ENCODE peak calls at places on chromosomes 1 and 21, in five cellular contexts. J is ovary, D is heart right ventricle, S is fibroblast of lung, K is thoracic aorta. B is an unnamed sample. For H3K4me1, the result is how much of the 10 kb centered on the place peaks cover.

GRCh38 chr1:178301141-178301540 is 195.6 kb downstream of the CLEC20A start:
- DNase-seq in J (no peak), D (no peak), S (no peak), K (no peak), B (no peak)

GRCh38 chr1:34379911-34380310 is 203.2 kb downstream of the C1orf94 start:
- DNase-seq in J (no peak), D (no peak), S (no peak), K (no peak), B (no peak)

GRCh38 chr1:38805036-38805435 is 54.5 kb downstream of the RRAGC start:
- DNase-seq in J (no peak), D (no peak), S (no peak), K (no peak), B (no peak)

GRCh38 chr1:182752077-182752826 is 37.3 kb upstream of the NPL start:
- DNase-seq in J (no peak), D (peak), S (peak), K (no peak), B (no peak)

GRCh38 chr1:67597336-67597735 is 87.7 kb upstream of the GADD45A start:
- DNase-seq in J (no peak), D (no peak), S (no peak), K (no peak), B (no peak)

GRCh38 chr21:44933199-44933937 is 6.5 kb upstream of the SLX9 start:
- DNase-seq in J (no peak), D (no peak), S (no peak), K (no peak), B (no peak)

GRCh38 chr1:213122514-213122929 is 71.5 kb downstream of the RPS6KC1 start:
- DNase-seq in J (no peak), D (no peak), S (peak), K (no peak), B (no peak)

GRCh38 chr1:212867192-212867591 is 9.1 kb downstream of the FLVCR1 start:
- DNase-seq in J (no peak), D (no peak), S (no peak), K (no peak), B (no peak)

GRCh38 chr1:19585507-19585906 is 58.6 kb upstream of the NBL1 start:
- DNase-seq in J (no peak), D (no peak), S (no peak), K (no peak), B (no peak)

GRCh38 chr1:234212764-234213406 is 160.4 kb upstream of the COA6 start:
- DNase-seq in J (no peak), D (no peak), S (peak), K (no peak), B (no peak)

GRCh38 chr1:179251675-179252074 is 22.2 kb upstream of the ABL2 start:
- DNase-seq in J (no peak), D (no peak), S (peak), K (no peak), B (no peak)

GRCh38 chr1:204826970-204827369 is 43.7 kb upstream of the NFASC start:
- DNase-seq in J (no peak), D (no peak), S (no peak), K (no peak), B (no peak)

GRCh38 chr1:55988963-55989452 is 590.4 kb downstream of the PLPP3 start:
- DNase-seq in J (no peak), D (no peak), S (peak), K (no peak), B (no peak)

GRCh38 chr1:110207831-110208230 is 2.3 kb upstream of the KCNC4 start:
- DNase-seq in J (peak), D (peak), S (peak), K (no peak), B (peak)

GRCh38 chr1:109397451-109398342 is at the start of gene SORT1:
- DNase-seq in J (peak), D (peak), S (peak), K (peak), B (peak)

GRCh38 chr21:26124421-26124833 is 46.1 kb downstream of the APP start:
- DNase-seq in J (no peak), D (no peak), S (peak), K (no peak), B (no peak)

GRCh38 chr1:45206808-45207624 is 611 bp upstream of the ZSWIM5 start:
- DNase-seq in J (no peak), D (no peak), S (no peak), K (no peak), B (peak)

GRCh38 chr1:228000836-228001563 is 5.8 kb upstream of the WNT3A start:
- DNase-seq in J (no peak), D (no peak), S (no peak), K (no peak), B (no peak)

GRCh38 chr1:69589799-69590198 is 22.1 kb downstream of the LRRC7 start:
- DNase-seq in J (no peak), D (no peak), S (no peak), K (no peak), B (no peak)

GRCh38 chr1:20590313-20590777 is 1.4 kb downstream of the CDA start:
- DNase-seq in J (no peak), D (no peak), S (peak), K (no peak), B (no peak)

GRCh38 chr1:198171667-198172294 is 15.0 kb downstream of the NEK7 start:
- DNase-seq in J (no peak), D (no peak), S (no peak), K (no peak), B (no peak)

GRCh38 chr1:12336436-12336835 is 106.6 kb downstream of the VPS13D start:
- DNase-seq in J (no peak), D (no peak), S (peak), K (no peak), B (no peak)

GRCh38 chr1:12338793-12339192 is 109.0 kb downstream of the VPS13D start:
- DNase-seq in J (no peak), D (no peak), S (no peak), K (no peak), B (no peak)

GRCh38 chr1:12339861-12340557 is 110.2 kb downstream of the VPS13D start:
- DNase-seq in J (no peak), D (no peak), S (no peak), K (no peak), B (no peak)

GRCh38 chr1:12339410-12339809 is 109.6 kb downstream of the VPS13D start:
- DNase-seq in J (no peak), D (peak), S (peak), K (no peak), B (no peak)

DNA sequence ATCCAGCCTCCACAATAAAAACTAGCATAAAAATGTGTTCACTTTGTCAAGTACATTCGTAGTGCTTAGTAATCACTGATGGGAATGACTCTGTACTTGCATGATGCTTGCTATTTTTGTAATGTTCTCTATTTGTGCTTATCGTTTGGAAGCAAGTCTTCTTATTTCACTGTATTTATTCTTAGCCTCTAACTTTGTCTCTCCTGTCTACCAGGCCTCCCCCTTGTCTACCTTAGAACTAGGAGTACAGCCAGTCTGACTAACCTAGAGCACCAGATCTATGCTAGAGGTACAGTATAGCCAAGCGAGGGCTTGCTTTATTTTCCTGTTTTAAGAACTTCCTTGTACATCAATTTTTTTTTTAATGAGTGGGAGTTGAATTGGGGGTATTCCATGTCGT is 108.2 kb downstream of the VPS13D start:
- DNase-seq in J (no peak), D (no peak), S (no peak), K (no peak), B (no peak)
- H3K4me1 ChIP-seq in J (under half), D (half or more), S (under half), K (under half), B (under half)

DNA sequence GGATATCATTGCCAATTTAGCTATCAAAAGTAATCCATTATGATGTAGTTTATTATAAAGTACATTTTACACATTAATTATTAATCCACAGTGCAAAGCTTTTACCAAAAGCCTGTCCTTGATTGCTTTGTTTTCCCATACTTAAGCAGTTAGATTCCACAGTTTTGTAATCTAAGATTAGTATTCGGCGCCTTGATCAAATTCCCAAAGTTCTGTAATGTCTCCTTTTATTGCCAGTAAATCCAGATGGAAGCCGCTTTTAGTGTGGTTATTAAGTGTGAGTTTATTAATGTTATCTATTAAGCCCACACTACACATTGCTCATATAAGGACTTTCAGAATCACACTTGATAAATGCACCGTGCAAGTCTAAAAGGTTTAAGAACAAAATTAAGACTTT is 199.2 kb upstream of the PKN2 start:
- DNase-seq in J (no peak), D (no peak), S (no peak), K (no peak), B (no peak)
- H3K4me1 ChIP-seq in J (under half), D (under half), S (under half), K (under half), B (under half)

GRCh38 chr1:160565568-160565967 is 13.7 kb downstream of the CD84 start:
- DNase-seq in J (no peak), D (no peak), S (no peak), K (no peak), B (no peak)
- H3K4me1 ChIP-seq in J (under half), D (under half), S (under half), K (under half), B (under half)

GRCh38 chr1:2267862-2268261 is 39.7 kb downstream of the SKI start:
- DNase-seq in J (no peak), D (no peak), S (no peak), K (no peak), B (no peak)
- H3K4me1 ChIP-seq in J (under half), D (half or more), S (under half), K (half or more), B (half or more)

GRCh38 chr1:223712856-223713494 is 636 bp downstream of the CAPN2 start:
- DNase-seq in J (no peak), D (peak), S (no peak), K (no peak), B (peak)

GRCh38 chr1:223711173-223711572 is 1.2 kb upstream of the CAPN2 start:
- DNase-seq in J (no peak), D (no peak), S (peak), K (no peak), B (no peak)

GRCh38 chr1:223712184-223712855 is at the start of gene CAPN2:
- DNase-seq in J (peak), D (peak), S (peak), K (no peak), B (peak)

GRCh38 chr1:223710179-223711133 is 1.9 kb upstream of the CAPN2 start:
- DNase-seq in J (no peak), D (no peak), S (no peak), K (no peak), B (no peak)

GRCh38 chr1:223711838-223712183 is 528 bp upstream of the CAPN2 start:
- DNase-seq in J (no peak), D (no peak), S (no peak), K (no peak), B (no peak)
- H3K4me1 ChIP-seq in J (under half), D (half or more), S (under half), K (half or more), B (under half)

DNA sequence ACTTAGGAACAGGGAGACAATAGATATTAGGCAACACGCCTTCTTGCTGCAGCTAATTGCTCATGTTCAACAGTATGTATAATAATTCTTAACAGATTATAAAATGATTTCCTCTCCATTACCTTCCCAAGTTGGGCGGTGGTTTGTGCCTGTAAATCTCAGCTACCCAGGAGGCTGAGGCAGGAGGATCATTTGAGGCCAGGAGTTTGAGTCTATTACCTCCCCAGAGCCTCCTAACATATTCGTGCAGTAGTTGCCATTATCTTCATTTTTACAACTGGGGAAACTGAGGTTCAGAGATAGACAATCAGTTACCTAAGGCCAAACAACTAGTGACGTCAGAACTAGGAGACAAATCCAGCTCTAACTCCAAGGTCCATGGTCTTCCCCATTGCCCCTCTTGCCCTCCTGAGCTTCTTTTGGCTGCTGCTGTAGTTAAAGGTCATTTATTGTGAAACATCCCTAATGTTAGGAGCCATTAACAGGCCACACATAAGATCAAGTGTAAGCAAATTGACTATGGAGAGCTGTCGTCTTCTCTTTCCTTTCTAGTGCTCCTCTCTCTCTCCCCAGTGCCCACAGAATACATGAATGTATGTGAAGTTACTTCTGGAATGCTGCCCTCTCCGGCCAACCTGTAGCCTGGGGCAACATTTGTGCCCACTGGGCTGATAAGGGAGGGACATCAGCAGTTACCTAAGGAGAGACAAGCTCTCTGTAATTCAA is 40.4 kb downstream of the PTAFR start:
- DNase-seq in J (no peak), D (no peak), S (no peak), K (no peak), B (no peak)
- H3K4me1 ChIP-seq in J (under half), D (under half), S (under half), K (under half), B (under half)

GRCh38 chr1:221670081-221670480 is 71.8 kb downstream of the DUSP10 start:
- DNase-seq in J (no peak), D (no peak), S (no peak), K (no peak), B (no peak)

GRCh38 chr1:221669441-221669840 is 72.4 kb downstream of the DUSP10 start:
- DNase-seq in J (no peak), D (no peak), S (no peak), K (no peak), B (no peak)

GRCh38 chr1:221672965-221673364 is 68.9 kb downstream of the DUSP10 start:
- DNase-seq in J (no peak), D (no peak), S (no peak), K (no peak), B (no peak)

GRCh38 chr1:221675880-221676800 is 65.7 kb downstream of the DUSP10 start:
- DNase-seq in J (no peak), D (no peak), S (no peak), K (no peak), B (no peak)

GRCh38 chr1:221672160-221672762 is 69.6 kb downstream of the DUSP10 start:
- DNase-seq in J (no peak), D (no peak), S (peak), K (no peak), B (no peak)
- H3K4me1 ChIP-seq in J (under half), D (under half), S (under half), K (under half), B (under half)

DNA sequence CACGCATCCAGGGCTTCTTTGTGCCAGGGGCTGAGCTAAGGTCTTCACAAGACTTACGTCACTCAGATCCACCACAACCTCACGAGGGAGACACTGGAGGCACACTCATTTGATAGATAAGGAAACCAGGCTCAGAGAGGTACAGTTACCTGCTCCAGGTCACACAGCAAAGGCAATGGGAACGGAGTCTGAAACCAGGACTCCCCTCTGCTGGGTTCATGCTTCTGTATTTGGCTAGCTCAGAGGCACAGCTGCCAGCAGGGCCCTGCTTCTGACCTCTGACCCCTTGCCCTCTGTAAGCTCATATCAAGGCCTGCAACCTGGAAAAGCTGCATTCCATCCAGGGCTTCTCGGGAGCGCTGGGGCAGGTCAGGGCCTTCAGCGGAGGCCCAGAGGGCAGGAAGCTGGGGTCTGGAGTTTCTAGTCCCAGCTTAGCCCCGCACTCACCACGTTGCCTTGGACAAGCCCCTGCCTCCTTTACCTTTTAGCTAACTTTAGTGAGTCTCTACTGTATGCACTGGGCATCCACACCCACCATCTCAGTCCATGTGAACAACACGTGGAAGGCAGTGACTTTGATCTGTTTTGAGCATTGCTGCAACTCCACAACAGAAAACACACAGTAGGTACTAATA is 34.6 kb downstream of the HSPG2 start:
- DNase-seq in J (no peak), D (no peak), S (no peak), K (no peak), B (no peak)
- H3K4me1 ChIP-seq in J (under half), D (half or more), S (under half), K (half or more), B (under half)

GRCh38 chr1:40786995-40787705 is 3.6 kb downstream of the KCNQ4 start:
- DNase-seq in J (no peak), D (no peak), S (no peak), K (no peak), B (no peak)

GRCh38 chr1:40789675-40790430 is 6.3 kb downstream of the KCNQ4 start:
- DNase-seq in J (no peak), D (no peak), S (no peak), K (no peak), B (no peak)

GRCh38 chr1:40787733-40788560 is 4.4 kb downstream of the KCNQ4 start:
- DNase-seq in J (no peak), D (no peak), S (no peak), K (no peak), B (no peak)

GRCh38 chr1:40789342-40789598 is 5.7 kb downstream of the KCNQ4 start:
- DNase-seq in J (no peak), D (no peak), S (no peak), K (no peak), B (no peak)

DNA sequence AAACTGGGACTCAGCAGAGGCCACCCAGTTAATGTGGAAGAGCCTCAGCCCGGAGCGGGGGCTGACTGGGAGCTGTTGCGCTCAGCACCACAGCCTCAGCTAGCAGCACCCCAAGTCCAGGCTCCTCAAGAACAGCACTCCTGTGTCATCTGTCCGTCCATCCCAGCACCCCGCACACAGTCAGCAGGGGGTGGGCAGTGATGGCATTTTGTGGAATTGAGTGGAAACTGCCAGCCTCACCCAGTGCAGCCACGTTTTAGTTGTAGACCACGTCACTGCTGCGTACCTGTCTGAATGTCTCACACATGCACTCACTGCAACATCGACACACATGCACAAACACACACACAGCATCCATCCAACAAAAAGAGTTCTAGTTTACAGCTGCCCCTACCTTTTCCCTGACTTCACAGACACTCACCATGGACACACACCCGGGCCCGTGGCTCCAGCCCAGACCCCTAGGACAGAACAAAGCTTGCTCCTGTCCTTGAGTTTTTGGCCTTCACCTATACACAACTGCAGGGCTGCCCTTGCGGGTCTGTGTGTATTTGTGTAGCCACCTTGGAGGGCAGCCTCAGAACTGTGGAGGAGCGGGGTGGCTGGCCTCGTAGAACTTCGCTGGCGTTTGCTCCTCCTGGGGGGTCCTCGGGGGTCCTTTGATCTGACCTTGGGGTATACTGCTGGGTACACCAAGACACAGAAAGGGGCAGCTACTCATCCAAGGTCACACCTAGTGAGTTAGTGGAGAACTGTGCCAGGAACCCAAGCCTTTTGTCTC is 5.2 kb downstream of the KCNQ4 start:
- DNase-seq in J (no peak), D (no peak), S (no peak), K (no peak), B (no peak)
- H3K4me1 ChIP-seq in J (under half), D (under half), S (under half), K (under half), B (under half)